ENCODE peak calls at places on chromosomes 4 and X, in nine cellular contexts. N is EL; P is naive thymus-derived CD4-positive, alpha-beta T cell; C is AG10803; I is mucosa of gallbladder; K is activated T-helper 1 cell treated with Interleukin-2 at 50 U/mL for 16 hours; D is right atrium auricular region; A is NCI-H69; R is amniotic epithelial cell. Q is an unnamed sample.

GRCh38 chr4:92234393-92235176 is 69.2 kb upstream of the GRID2 start:
- DNase-seq in N (peak; percentile 91), P (no peak), C (peak; percentile 82), I (no peak), K (no peak), D (no peak), A (no peak), R (peak; percentile 99), Q (peak; percentile 100)

GRCh38 chr4:84814100-84814750 is 152.3 kb downstream of the WDFY3 start:
- DNase-seq in N (peak; percentile 83), P (no peak), C (peak; percentile 84), I (no peak), K (no peak), D (no peak), A (no peak), R (peak; percentile 89), Q (peak; percentile 86)

GRCh38 chrX:100090931-100091330 is 319.1 kb downstream of the PCDH19 start:
- DNase-seq in N (peak; percentile 6), P (no peak), C (peak; percentile 79), I (no peak), K (no peak), D (no peak), A (no peak), R (peak; percentile 17), Q (peak; percentile 49)

GRCh38 chr4:76581276-76581675 is 146.2 kb downstream of the SHROOM3 start:
- DNase-seq in N (no peak), P (no peak), C (peak; percentile 68), I (no peak), K (no peak), D (no peak), A (no peak), R (no peak), Q (no peak)

GRCh38 chr4:18935956-18936355 is 914.4 kb upstream of the LCORL start:
- DNase-seq in N (no peak), P (no peak), C (no peak), I (no peak), K (no peak), D (no peak), A (no peak), R (peak; percentile 58), Q (no peak)

GRCh38 chr4:10185518-10186227 is 69.1 kb upstream of the WDR1 start:
- DNase-seq in N (peak; percentile 50), P (no peak), C (no peak), I (no peak), K (no peak), D (no peak), A (no peak), R (no peak), Q (peak; percentile 52)

GRCh38 chrX:84469226-84469625 is 33.0 kb downstream of the HDX start:
- DNase-seq in N (peak; percentile 27), P (no peak), C (no peak), I (no peak), K (no peak), D (no peak), A (peak; percentile 58), R (peak; percentile 62), Q (peak; percentile 3)

GRCh38 chrX:1778817-1779216 is 164.0 kb downstream of the ASMT start:
- DNase-seq in N (peak; percentile 2), P (no peak), C (no peak), I (no peak), K (no peak), D (no peak), A (no peak), R (no peak), Q (no peak)

GRCh38 chrX:55127692-55128091 is 38.9 kb downstream of the PAGE2 start:
- DNase-seq in N (peak; percentile 7), P (no peak), C (peak; percentile 9), I (no peak), K (no peak), D (no peak), A (peak; percentile 62), R (peak; percentile 79), Q (peak; percentile 32)

GRCh38 chr4:89868999-89869589 is 25.6 kb upstream of the MMRN1 start:
- DNase-seq in N (no peak), P (no peak), C (peak; percentile 1), I (no peak), K (no peak), D (no peak), A (peak; percentile 5), R (peak; percentile 7), Q (peak; percentile 25)

GRCh38 chr4:139969635-139970266 is 184.2 kb downstream of the MAML3 start:
- DNase-seq in N (no peak), P (no peak), C (no peak), I (no peak), K (no peak), D (no peak), A (peak; percentile 42), R (no peak), Q (no peak)

Q was measured in fibroblast of the aortic adventitia.